ENCODE peak calls at places on chromosomes 1 and 21, in nine cellular contexts. Y is epithelial cell of proximal tubule; K is RCC 7860; A is stimulated activated CD4-positive, alpha-beta T cell treated with anti-CD3 and anti-CD28 coated beads, Interleukin-4, amount 100 ng/mL, for 24 hours; M is left ventricle myocardium inferior; R is HuH-7.5; H is effector CD4-positive, alpha-beta T cell; N is SW480; U is iris pigment epithelial cell. D is an unnamed sample.

GRCh38 chr1:67752306-67752705 is 67.3 kb downstream of the GADD45A start:
- DNase-seq in A (no peak), N (no peak), M (no peak), Y (no peak), R (no peak), K (peak), U (peak), H (no peak), D (no peak)

GRCh38 chr1:940121-941026 is 16.7 kb downstream of the SAMD11 start:
- DNase-seq in Y (no peak), M (peak), H (no peak), U (peak), N (no peak), R (peak), A (no peak), K (peak), D (peak)

GRCh38 chr1:51791888-51792287 is 86.6 kb downstream of the NRDC start:
- DNase-seq in K (no peak), H (no peak), U (no peak), M (no peak), N (no peak), Y (no peak), A (no peak), R (no peak), D (no peak)

GRCh38 chr1:160205974-160206369 is 788 bp downstream of the PEA15 start:
- DNase-seq in R (peak), U (peak), N (peak), H (peak), K (peak), A (peak), Y (no peak), M (peak), D (peak)

GRCh38 chr1:238129677-238130076 is 239.0 kb upstream of the ZP4 start:
- DNase-seq in K (peak), U (no peak), M (no peak), H (no peak), A (no peak), R (no peak), Y (no peak), N (no peak), D (peak)

GRCh38 chr1:22276396-22276748 is 133.5 kb upstream of the WNT4 start:
- DNase-seq in K (no peak), M (no peak), U (no peak), H (no peak), N (no peak), A (no peak), Y (no peak), R (no peak), D (no peak)

GRCh38 chr1:25565188-25565591 is 21.8 kb downstream of the LDLRAP1 start:
- DNase-seq in U (peak), H (no peak), A (peak), R (no peak), K (no peak), Y (no peak), N (no peak), M (no peak), D (no peak)

GRCh38 chr1:26862781-26863676 is at the start of gene SFN:
- DNase-seq in R (peak), K (peak), Y (no peak), U (no peak), M (no peak), A (peak), H (peak), N (peak), D (peak)

GRCh38 chr1:27525296-27526271 is 35.6 kb upstream of the WASF2 start:
- DNase-seq in K (no peak), H (no peak), A (peak), M (peak), U (no peak), R (no peak), Y (no peak), N (peak), D (no peak)

GRCh38 chr1:99264201-99265021 is at the start of gene PLPPR4:
- DNase-seq in R (peak), M (peak), U (peak), Y (no peak), K (no peak), N (peak), H (no peak), A (no peak), D (peak)

GRCh38 chr1:15103211-15103610 is 50.3 kb upstream of the TMEM51 start:
- DNase-seq in R (no peak), A (no peak), Y (no peak), K (no peak), U (no peak), M (no peak), N (no peak), H (no peak), D (no peak)

GRCh38 chr1:53643061-53643880 is 95.7 kb downstream of the GLIS1 start:
- DNase-seq in R (no peak), K (no peak), U (no peak), Y (no peak), N (no peak), A (no peak), M (no peak), H (no peak), D (no peak)

GRCh38 chr1:6385673-6386191 is 7.8 kb downstream of the ACOT7 start:
- DNase-seq in R (no peak), U (peak), K (peak), N (peak), H (no peak), M (peak), A (no peak), Y (no peak), D (peak)

GRCh38 chr1:169126335-169126734 is 19.8 kb downstream of the ATP1B1 start:
- DNase-seq in K (no peak), N (no peak), A (no peak), M (no peak), R (no peak), H (no peak), Y (no peak), U (no peak), D (no peak)

GRCh38 chr1:30680879-30681278 is 42.5 kb downstream of the MATN1 start:
- DNase-seq in Y (no peak), U (no peak), H (no peak), N (no peak), R (no peak), M (no peak), K (no peak), A (no peak), D (no peak)

GRCh38 chr21:44574457-44575306 is 1.2 kb downstream of the KRTAP10-4 start:
- DNase-seq in M (no peak), Y (no peak), U (no peak), K (no peak), A (no peak), H (no peak), R (no peak), N (peak), D (peak)

GRCh38 chr1:14848621-14849020 is 250.1 kb downstream of the KAZN start:
- DNase-seq in A (no peak), R (no peak), N (no peak), K (no peak), U (no peak), H (no peak), M (no peak), Y (no peak), D (no peak)

GRCh38 chr21:29318354-29318753 is 19.6 kb downstream of the BACH1 start:
- DNase-seq in U (peak), A (no peak), M (no peak), N (no peak), K (no peak), H (no peak), R (no peak), Y (no peak), D (no peak)

GRCh38 chr1:44407430-44408180 is 2.5 kb downstream of the RNF220 start:
- DNase-seq in H (no peak), A (no peak), U (no peak), Y (no peak), M (no peak), K (no peak), N (no peak), R (peak), D (no peak)

GRCh38 chr1:156464825-156465452 is 35.6 kb downstream of the MEF2D start:
- DNase-seq in K (no peak), U (no peak), H (no peak), M (no peak), N (no peak), A (no peak), Y (no peak), R (no peak), D (no peak)

GRCh38 chr1:172821609-172822274 is 162.8 kb downstream of the FASLG start:
- DNase-seq in N (no peak), M (no peak), U (peak), H (no peak), R (no peak), K (no peak), Y (no peak), A (no peak), D (peak)

GRCh38 chr1:23664837-23665795 is 26.5 kb upstream of the RPL11 start:
- DNase-seq in N (no peak), M (no peak), H (no peak), Y (no peak), U (peak), R (no peak), A (no peak), K (no peak), D (peak)

GRCh38 chr1:26237230-26237966 is 3.4 kb downstream of the CEP85 start:
- DNase-seq in H (no peak), U (peak), N (no peak), K (no peak), M (no peak), R (no peak), Y (no peak), A (no peak), D (peak)

GRCh38 chr21:37478821-37479220 is 112.2 kb downstream of the DYRK1A start:
- DNase-seq in U (no peak), N (no peak), H (no peak), K (peak), M (no peak), A (no peak), R (no peak), Y (no peak), D (no peak)

GRCh38 chr1:202145325-202146140 is 996 bp upstream of the ARL8A start:
- DNase-seq in U (no peak), Y (no peak), N (no peak), M (no peak), R (no peak), K (no peak), H (no peak), A (peak), D (no peak)

GRCh38 chr1:98203461-98203860 is 282.6 kb upstream of the DPYD start:
- DNase-seq in Y (no peak), A (no peak), M (no peak), K (no peak), R (no peak), U (peak), N (no peak), H (no peak), D (no peak)

GRCh38 chr1:207040181-207040533 is 7.6 kb upstream of the C1orf116 start:
- DNase-seq in U (no peak), A (no peak), R (no peak), N (no peak), Y (no peak), M (no peak), K (no peak), H (no peak), D (no peak)

GRCh38 chr1:232597721-232598120 is 32.2 kb downstream of the SIPA1L2 start:
- DNase-seq in Y (no peak), N (no peak), H (no peak), K (no peak), M (no peak), U (no peak), R (no peak), A (no peak), D (no peak)

GRCh38 chr1:227788279-227789041 is 27.0 kb upstream of the PRSS38 start:
- DNase-seq in R (peak), U (peak), Y (no peak), N (peak), A (peak), M (no peak), K (no peak), H (no peak), D (peak)

GRCh38 chr1:28248273-28249012 is 10.9 kb upstream of the SESN2 start:
- DNase-seq in H (peak), A (peak), Y (peak), R (peak), M (peak), K (peak), U (peak), N (peak), D (peak)

GRCh38 chr21:38679531-38679930 is 126.2 kb upstream of the ETS2 start:
- DNase-seq in N (peak), M (no peak), A (no peak), K (peak), R (no peak), H (no peak), U (peak), Y (no peak), D (peak)

GRCh38 chr1:186165303-186165702 is 209.8 kb downstream of the TPR start:
- DNase-seq in K (peak), U (no peak), N (no peak), M (no peak), R (no peak), A (no peak), Y (no peak), H (no peak), D (peak)